ENCODE peak calls at places on chromosomes 3 and 15, in six cellular contexts. One of them, this sample, is unnamed.

GRCh38 chr3:197787412-197787811 is 3.6 kb upstream of the LRCH3 start:
- DNase-seq in endothelial cell: no peak
- DNase-seq in AG08395: no peak
- DNase-seq in M059J: no peak
- DNase-seq in cardiac fibroblast: no peak
- DNase-seq in lower leg skin: no peak
- DNase-seq in this sample: no peak

GRCh38 chr3:171606151-171606751 is 146.0 kb upstream of the TNIK start:
- DNase-seq in lower leg skin: no peak
- DNase-seq in M059J: peak
- DNase-seq in cardiac fibroblast: no peak
- DNase-seq in AG08395: no peak
- DNase-seq in endothelial cell: no peak
- DNase-seq in this sample: no peak

GRCh38 chr15:60090747-60091146 is 86.6 kb downstream of the FOXB1 start:
- DNase-seq in M059J: no peak
- DNase-seq in endothelial cell: no peak
- DNase-seq in lower leg skin: no peak
- DNase-seq in cardiac fibroblast: no peak
- DNase-seq in AG08395: no peak
- DNase-seq in this sample: no peak

GRCh38 chr3:10233988-10234387 is 14.3 kb upstream of the TATDN2 start:
- DNase-seq in AG08395: no peak
- DNase-seq in M059J: no peak
- DNase-seq in lower leg skin: no peak
- DNase-seq in endothelial cell: no peak
- DNase-seq in cardiac fibroblast: no peak
- DNase-seq in this sample: no peak

GRCh38 chr3:31927806-31928205 is 53.3 kb downstream of the OSBPL10 start:
- DNase-seq in M059J: no peak
- DNase-seq in endothelial cell: no peak
- DNase-seq in cardiac fibroblast: no peak
- DNase-seq in AG08395: no peak
- DNase-seq in lower leg skin: no peak
- DNase-seq in this sample: no peak

GRCh38 chr15:74855857-74856256 is 12.9 kb upstream of the ULK3 start:
- DNase-seq in M059J: no peak
- DNase-seq in lower leg skin: no peak
- DNase-seq in endothelial cell: no peak
- DNase-seq in cardiac fibroblast: no peak
- DNase-seq in AG08395: no peak
- DNase-seq in this sample: no peak

GRCh38 chr15:74793135-74794028 is 11.5 kb downstream of the CSK start:
- DNase-seq in AG08395: no peak
- DNase-seq in endothelial cell: no peak
- DNase-seq in cardiac fibroblast: peak
- DNase-seq in lower leg skin: peak
- DNase-seq in M059J: no peak
- DNase-seq in this sample: no peak

GRCh38 chr3:114179575-114179974 is 723 bp upstream of the DRD3 start:
- DNase-seq in M059J: peak
- DNase-seq in cardiac fibroblast: peak
- DNase-seq in AG08395: peak
- DNase-seq in lower leg skin: no peak
- DNase-seq in endothelial cell: no peak
- DNase-seq in this sample: peak

GRCh38 chr15:78103406-78104118 is 11.2 kb downstream of the SH2D7 start:
- DNase-seq in AG08395: no peak
- DNase-seq in M059J: no peak
- DNase-seq in endothelial cell: no peak
- DNase-seq in lower leg skin: no peak
- DNase-seq in cardiac fibroblast: no peak
- DNase-seq in this sample: no peak

GRCh38 chr15:94229591-94230365 is 1.6 kb upstream of the MCTP2 start:
- DNase-seq in cardiac fibroblast: no peak
- DNase-seq in M059J: no peak
- DNase-seq in AG08395: no peak
- DNase-seq in endothelial cell: no peak
- DNase-seq in lower leg skin: no peak
- DNase-seq in this sample: no peak

GRCh38 chr15:74723754-74724334 is 1.5 kb downstream of the CYP1A1 start:
- DNase-seq in cardiac fibroblast: peak
- DNase-seq in AG08395: peak
- DNase-seq in lower leg skin: no peak
- DNase-seq in endothelial cell: peak
- DNase-seq in M059J: peak
- DNase-seq in this sample: peak

GRCh38 chr3:37779289-37780152 is 82.2 kb upstream of the CTDSPL start:
- DNase-seq in endothelial cell: peak
- DNase-seq in lower leg skin: no peak
- DNase-seq in cardiac fibroblast: peak
- DNase-seq in AG08395: peak
- DNase-seq in M059J: peak
- DNase-seq in this sample: peak

GRCh38 chr15:76533060-76533955 is 196.7 kb downstream of the ISL2 start:
- DNase-seq in M059J: no peak
- DNase-seq in endothelial cell: no peak
- DNase-seq in lower leg skin: no peak
- DNase-seq in cardiac fibroblast: peak
- DNase-seq in AG08395: no peak
- DNase-seq in this sample: no peak

GRCh38 chr3:115617573-115617972 is 5.7 kb upstream of the GAP43 start:
- DNase-seq in lower leg skin: no peak
- DNase-seq in AG08395: no peak
- DNase-seq in M059J: no peak
- DNase-seq in endothelial cell: no peak
- DNase-seq in cardiac fibroblast: no peak
- DNase-seq in this sample: no peak

GRCh38 chr15:64125978-64126377 is 25.6 kb upstream of the SNX22 start:
- DNase-seq in M059J: no peak
- DNase-seq in lower leg skin: no peak
- DNase-seq in endothelial cell: no peak
- DNase-seq in cardiac fibroblast: no peak
- DNase-seq in AG08395: no peak
- DNase-seq in this sample: no peak

GRCh38 chr3:59802045-59802444 is 752.2 kb upstream of the CFAP20DC start:
- DNase-seq in lower leg skin: no peak
- DNase-seq in endothelial cell: no peak
- DNase-seq in M059J: no peak
- DNase-seq in AG08395: no peak
- DNase-seq in cardiac fibroblast: no peak
- DNase-seq in this sample: no peak

GRCh38 chr3:141797167-141797773 is 34.1 kb downstream of the GRK7 start:
- DNase-seq in cardiac fibroblast: peak
- DNase-seq in endothelial cell: peak
- DNase-seq in lower leg skin: no peak
- DNase-seq in AG08395: peak
- DNase-seq in M059J: no peak
- DNase-seq in this sample: no peak

GRCh38 chr3:151316267-151316991 is at the start of gene GPR87:
- DNase-seq in AG08395: no peak
- DNase-seq in cardiac fibroblast: peak
- DNase-seq in M059J: peak
- DNase-seq in endothelial cell: no peak
- DNase-seq in lower leg skin: no peak
- DNase-seq in this sample: no peak

GRCh38 chr3:4739289-4740236 is 239.7 kb upstream of the BHLHE40 start:
- DNase-seq in cardiac fibroblast: no peak
- DNase-seq in endothelial cell: no peak
- DNase-seq in lower leg skin: peak
- DNase-seq in M059J: no peak
- DNase-seq in AG08395: no peak
- DNase-seq in this sample: no peak

GRCh38 chr3:197711973-197712707 is 24.6 kb downstream of the RUBCN start:
- DNase-seq in M059J: peak
- DNase-seq in cardiac fibroblast: peak
- DNase-seq in lower leg skin: peak
- DNase-seq in AG08395: peak
- DNase-seq in endothelial cell: peak
- DNase-seq in this sample: peak

GRCh38 chr15:96165775-96166174 is 164.7 kb upstream of the NR2F2 start:
- DNase-seq in M059J: no peak
- DNase-seq in endothelial cell: no peak
- DNase-seq in AG08395: no peak
- DNase-seq in cardiac fibroblast: no peak
- DNase-seq in lower leg skin: no peak
- DNase-seq in this sample: no peak

GRCh38 chr15:69296606-69297005 is 2.1 kb upstream of the PAQR5 start:
- DNase-seq in cardiac fibroblast: no peak
- DNase-seq in lower leg skin: no peak
- DNase-seq in endothelial cell: no peak
- DNase-seq in AG08395: no peak
- DNase-seq in M059J: no peak
- DNase-seq in this sample: no peak

GRCh38 chr3:162292409-162292808 is 795.8 kb downstream of the OTOL1 start:
- DNase-seq in M059J: peak
- DNase-seq in endothelial cell: no peak
- DNase-seq in lower leg skin: no peak
- DNase-seq in AG08395: no peak
- DNase-seq in cardiac fibroblast: no peak
- DNase-seq in this sample: no peak

GRCh38 chr15:34271493-34271892 is 46.7 kb downstream of the EMC4 start:
- DNase-seq in AG08395: peak
- DNase-seq in endothelial cell: no peak
- DNase-seq in lower leg skin: no peak
- DNase-seq in M059J: peak
- DNase-seq in cardiac fibroblast: peak
- DNase-seq in this sample: peak

GRCh38 chr15:22253676-22254408 is 173.5 kb downstream of the OR4M2 start:
- DNase-seq in endothelial cell: no peak
- DNase-seq in AG08395: no peak
- DNase-seq in lower leg skin: no peak
- DNase-seq in M059J: no peak
- DNase-seq in cardiac fibroblast: no peak
- DNase-seq in this sample: no peak

GRCh38 chr3:42369832-42370231 is 40.6 kb downstream of the LYZL4 start:
- DNase-seq in cardiac fibroblast: no peak
- DNase-seq in endothelial cell: no peak
- DNase-seq in M059J: no peak
- DNase-seq in lower leg skin: no peak
- DNase-seq in AG08395: no peak
- DNase-seq in this sample: no peak

GRCh38 chr3:53493618-53493996 is 804 bp upstream of the CACNA1D start:
- DNase-seq in AG08395: no peak
- DNase-seq in lower leg skin: no peak
- DNase-seq in cardiac fibroblast: no peak
- DNase-seq in endothelial cell: no peak
- DNase-seq in M059J: no peak
- DNase-seq in this sample: no peak

GRCh38 chr3:120064641-120065040 is 29.6 kb downstream of the GSK3B start:
- DNase-seq in AG08395: no peak
- DNase-seq in cardiac fibroblast: peak
- DNase-seq in endothelial cell: no peak
- DNase-seq in lower leg skin: no peak
- DNase-seq in M059J: no peak
- DNase-seq in this sample: no peak

GRCh38 chr3:62065985-62066693 is 307.2 kb downstream of the FEZF2 start:
- DNase-seq in M059J: peak
- DNase-seq in cardiac fibroblast: peak
- DNase-seq in endothelial cell: no peak
- DNase-seq in lower leg skin: no peak
- DNase-seq in AG08395: peak
- DNase-seq in this sample: no peak

This sample was measured in AG08396.